ENCODE peak calls at places on chromosomes 11 and 22, in six cellular contexts. L is GM23248, R is esophagus muscularis mucosa, P is HuH-7, A is heart right ventricle, D is HAP-1. U is an unnamed sample.

GRCh38 chr11:35031869-35032268 is 107.1 kb upstream of the CD44 start:
- DNase-seq in L (peak; percentile 79), R (no peak), P (no peak), A (no peak), D (no peak), U (no peak)

GRCh38 chr22:42914511-42915076 is 57.5 kb upstream of the ARFGAP3 start:
- DNase-seq in L (no peak), R (no peak), P (no peak), A (no peak), D (no peak), U (no peak)

GRCh38 chr22:31127181-31127772 is 4.5 kb downstream of the INPP5J start:
- DNase-seq in L (peak; percentile 13), R (no peak), P (no peak), A (no peak), D (no peak), U (no peak)

GRCh38 chr22:50112151-50113118 is 22.6 kb downstream of the MOV10L1 start:
- DNase-seq in L (peak; percentile 53), R (no peak), P (no peak), A (peak; percentile 49), D (no peak), U (peak; percentile 66)

GRCh38 chr22:36037102-36037758 is 8.6 kb upstream of the RBFOX2 start:
- DNase-seq in L (no peak), R (no peak), P (no peak), A (no peak), D (no peak), U (no peak)

GRCh38 chr11:2265396-2265795 is 5.0 kb downstream of the ASCL2 start:
- DNase-seq in L (no peak), R (peak; percentile 90), P (no peak), A (no peak), D (no peak), U (no peak)

GRCh38 chr11:68420171-68420570 is 40.4 kb upstream of the PPP6R3 start:
- DNase-seq in L (no peak), R (no peak), P (no peak), A (no peak), D (no peak), U (no peak)

GRCh38 chr11:13884159-13884799 is 78.2 kb upstream of the SPON1 start:
- DNase-seq in L (no peak), R (peak; percentile 26), P (no peak), A (no peak), D (no peak), U (no peak)

GRCh38 chr11:100674212-100674611 is 12.9 kb upstream of the ARHGAP42 start:
- DNase-seq in L (no peak), R (no peak), P (no peak), A (no peak), D (no peak), U (no peak)

GRCh38 chr22:30940655-30941362 is 27.8 kb downstream of the MORC2 start:
- DNase-seq in L (no peak), R (no peak), P (no peak), A (no peak), D (no peak), U (no peak)

GRCh38 chr22:39820266-39820665 is 73.3 kb downstream of the ENTHD1 start:
- DNase-seq in L (peak; percentile 84), R (no peak), P (no peak), A (no peak), D (no peak), U (no peak)

GRCh38 chr11:20353829-20354434 is 9.6 kb upstream of the HTATIP2 start:
- DNase-seq in L (peak; percentile 71), R (no peak), P (peak; percentile 31), A (peak; percentile 17), D (peak; percentile 35), U (no peak)

GRCh38 chr11:827146-827860 is 416 bp upstream of the CRACR2B start:
- DNase-seq in L (no peak), R (no peak), P (no peak), A (no peak), D (no peak), U (no peak)

GRCh38 chr22:49525776-49526535 is 301.7 kb downstream of the BRD1 start:
- DNase-seq in L (no peak), R (no peak), P (no peak), A (no peak), D (no peak), U (no peak)

GRCh38 chr11:72634016-72634415 is 40.2 kb downstream of the PDE2A start:
- DNase-seq in L (no peak), R (no peak), P (no peak), A (no peak), D (no peak), U (no peak)

GRCh38 chr22:42635531-42635930 is 4.9 kb downstream of the ATP5MGL start:
- DNase-seq in L (peak; percentile 98), R (no peak), P (no peak), A (peak; percentile 71), D (no peak), U (peak; percentile 85)

GRCh38 chr11:106395716-106396349 is 318.4 kb downstream of the AASDHPPT start:
- DNase-seq in L (no peak), R (no peak), P (no peak), A (no peak), D (no peak), U (no peak)

GRCh38 chr11:76236092-76237026 is 30.1 kb upstream of the WNT11 start:
- DNase-seq in L (peak; percentile 85), R (no peak), P (peak; percentile 62), A (no peak), D (peak; percentile 54), U (peak; percentile 77)

GRCh38 chr11:128465946-128466688 is 121.2 kb downstream of the ETS1 start:
- DNase-seq in L (no peak), R (peak; percentile 86), P (no peak), A (peak; percentile 59), D (no peak), U (peak; percentile 43)

GRCh38 chr11:114953039-114953438 is 274.7 kb downstream of the NXPE2 start:
- DNase-seq in L (no peak), R (no peak), P (peak; percentile 11), A (no peak), D (no peak), U (no peak)

GRCh38 chr11:119585038-119585666 is 143.8 kb downstream of the NECTIN1 start:
- DNase-seq in L (peak; percentile 10), R (no peak), P (no peak), A (no peak), D (no peak), U (no peak)

GRCh38 chr22:17258015-17258827 is 39.0 kb upstream of the ADA2 start:
- DNase-seq in L (peak; percentile 15), R (no peak), P (no peak), A (peak; percentile 80), D (peak; percentile 26), U (no peak)

GRCh38 chr22:50671641-50672040 is 982 bp upstream of the SHANK3 start:
- DNase-seq in L (peak; percentile 31), R (no peak), P (no peak), A (peak; percentile 68), D (no peak), U (peak; percentile 55)

GRCh38 chr11:22194907-22195306 is 2.0 kb downstream of the ANO5 start:
- DNase-seq in L (no peak), R (no peak), P (no peak), A (no peak), D (no peak), U (no peak)

GRCh38 chr11:74538680-74539079 is 45.2 kb upstream of the LIPT2 start:
- DNase-seq in L (peak; percentile 44), R (no peak), P (no peak), A (no peak), D (no peak), U (no peak)

GRCh38 chr11:217704-218103 is 10.2 kb downstream of the RIC8A start:
- DNase-seq in L (no peak), R (no peak), P (no peak), A (no peak), D (no peak), U (no peak)

GRCh38 chr11:45333506-45333971 is 47.4 kb upstream of the SYT13 start:
- DNase-seq in L (peak; percentile 38), R (peak; percentile 87), P (peak; percentile 40), A (peak; percentile 66), D (no peak), U (peak; percentile 68)